ENCODE peak calls at places on chromosomes 2 and 18, in five cellular contexts. One of them, this sample, is unnamed.
A peak's percentile ranks its signal among the peaks of the same experiment; 100 is the strongest.

GRCh38 chr2:11466307-11467125 is 555 bp upstream of the E2F6 start:
- DNase-seq in thoracic aorta: no peak
- DNase-seq in HFF-Myc: no peak
- DNase-seq in cardiac muscle cell: no peak
- DNase-seq in hepatocyte: no peak
- DNase-seq in this sample: no peak

GRCh38 chr18:74378179-74378682 is 62.6 kb downstream of the C18orf63 start:
- DNase-seq in thoracic aorta: no peak
- DNase-seq in HFF-Myc: peak; percentile 14
- DNase-seq in cardiac muscle cell: no peak
- DNase-seq in hepatocyte: no peak
- DNase-seq in this sample: no peak

GRCh38 chr2:176096243-176096985 is 3.2 kb upstream of the HOXD12 start:
- DNase-seq in thoracic aorta: no peak
- DNase-seq in HFF-Myc: no peak
- DNase-seq in cardiac muscle cell: no peak
- DNase-seq in hepatocyte: no peak
- DNase-seq in this sample: no peak

GRCh38 chr2:74552914-74553811 is 579 bp downstream of the LOXL3 start:
- DNase-seq in thoracic aorta: no peak
- DNase-seq in HFF-Myc: no peak
- DNase-seq in cardiac muscle cell: peak; percentile 76
- DNase-seq in hepatocyte: peak; percentile 36
- DNase-seq in this sample: no peak

GRCh38 chr2:48205137-48205798 is 299.0 kb upstream of the FBXO11 start:
- DNase-seq in thoracic aorta: no peak
- DNase-seq in HFF-Myc: no peak
- DNase-seq in cardiac muscle cell: no peak
- DNase-seq in hepatocyte: no peak
- DNase-seq in this sample: no peak

GRCh38 chr18:76791642-76792041 is 30.7 kb upstream of the ZNF236 start:
- DNase-seq in thoracic aorta: no peak
- DNase-seq in HFF-Myc: no peak
- DNase-seq in cardiac muscle cell: no peak
- DNase-seq in hepatocyte: no peak
- DNase-seq in this sample: no peak

GRCh38 chr2:36271266-36271665 is 84.3 kb upstream of the CRIM1 start:
- DNase-seq in thoracic aorta: no peak
- DNase-seq in HFF-Myc: no peak
- DNase-seq in cardiac muscle cell: no peak
- DNase-seq in hepatocyte: no peak
- DNase-seq in this sample: no peak

GRCh38 chr18:9413586-9413985 is 61.7 kb upstream of the RALBP1 start:
- DNase-seq in thoracic aorta: no peak
- DNase-seq in HFF-Myc: peak; percentile 14
- DNase-seq in cardiac muscle cell: no peak
- DNase-seq in hepatocyte: no peak
- DNase-seq in this sample: no peak

GRCh38 chr2:68031546-68032160 is 31.2 kb downstream of the C1D start:
- DNase-seq in thoracic aorta: no peak
- DNase-seq in HFF-Myc: peak; percentile 60
- DNase-seq in cardiac muscle cell: peak; percentile 60
- DNase-seq in hepatocyte: peak; percentile 63
- DNase-seq in this sample: peak; percentile 10

GRCh38 chr2:57330447-57330846 is 716.2 kb upstream of the VRK2 start:
- DNase-seq in thoracic aorta: no peak
- DNase-seq in HFF-Myc: no peak
- DNase-seq in cardiac muscle cell: peak; percentile 7
- DNase-seq in hepatocyte: no peak
- DNase-seq in this sample: no peak

GRCh38 chr2:58893645-58894336 is 652.7 kb upstream of the FANCL start:
- DNase-seq in thoracic aorta: no peak
- DNase-seq in HFF-Myc: no peak
- DNase-seq in cardiac muscle cell: no peak
- DNase-seq in hepatocyte: no peak
- DNase-seq in this sample: no peak

GRCh38 chr2:239278941-239279365 is 121.9 kb downstream of the HDAC4 start:
- DNase-seq in thoracic aorta: no peak
- DNase-seq in HFF-Myc: no peak
- DNase-seq in cardiac muscle cell: no peak
- DNase-seq in hepatocyte: no peak
- DNase-seq in this sample: no peak

GRCh38 chr18:37565138-37565984 is at the start of gene CELF4:
- DNase-seq in thoracic aorta: no peak
- DNase-seq in HFF-Myc: no peak
- DNase-seq in cardiac muscle cell: peak; percentile 42
- DNase-seq in hepatocyte: peak; percentile 38
- DNase-seq in this sample: no peak

GRCh38 chr18:12076424-12077140 is 17.1 kb upstream of the ANKRD62 start:
- DNase-seq in thoracic aorta: no peak
- DNase-seq in HFF-Myc: no peak
- DNase-seq in cardiac muscle cell: peak; percentile 74
- DNase-seq in hepatocyte: peak; percentile 80
- DNase-seq in this sample: no peak

GRCh38 chr2:24400207-24400907 is 40.0 kb upstream of the ITSN2 start:
- DNase-seq in thoracic aorta: no peak
- DNase-seq in HFF-Myc: no peak
- DNase-seq in cardiac muscle cell: no peak
- DNase-seq in hepatocyte: peak; percentile 14
- DNase-seq in this sample: no peak

GRCh38 chr2:239160226-239161143 is 240.3 kb downstream of the HDAC4 start:
- DNase-seq in thoracic aorta: no peak
- DNase-seq in HFF-Myc: no peak
- DNase-seq in cardiac muscle cell: no peak
- DNase-seq in hepatocyte: no peak
- DNase-seq in this sample: no peak

GRCh38 chr2:152961376-152961775 is 243.0 kb downstream of the ARL6IP6 start:
- DNase-seq in thoracic aorta: no peak
- DNase-seq in HFF-Myc: no peak
- DNase-seq in cardiac muscle cell: no peak
- DNase-seq in hepatocyte: no peak
- DNase-seq in this sample: no peak

GRCh38 chr2:12257476-12257875 is 459.3 kb upstream of the TRIB2 start:
- DNase-seq in thoracic aorta: no peak
- DNase-seq in HFF-Myc: no peak
- DNase-seq in cardiac muscle cell: no peak
- DNase-seq in hepatocyte: no peak
- DNase-seq in this sample: no peak

GRCh38 chr2:69701100-69701945 is 40.6 kb upstream of the ANXA4 start:
- DNase-seq in thoracic aorta: no peak
- DNase-seq in HFF-Myc: no peak
- DNase-seq in cardiac muscle cell: no peak
- DNase-seq in hepatocyte: no peak
- DNase-seq in this sample: no peak

GRCh38 chr2:72846171-72847095 is 20.6 kb upstream of the EXOC6B start:
- DNase-seq in thoracic aorta: no peak
- DNase-seq in HFF-Myc: no peak
- DNase-seq in cardiac muscle cell: peak; percentile 11
- DNase-seq in hepatocyte: no peak
- DNase-seq in this sample: no peak

GRCh38 chr2:166765141-166765540 is 123.1 kb upstream of the XIRP2 start:
- DNase-seq in thoracic aorta: no peak
- DNase-seq in HFF-Myc: no peak
- DNase-seq in cardiac muscle cell: no peak
- DNase-seq in hepatocyte: no peak
- DNase-seq in this sample: no peak

GRCh38 chr2:98280376-98281102 is 65.7 kb upstream of the CNGA3 start:
- DNase-seq in thoracic aorta: no peak
- DNase-seq in HFF-Myc: no peak
- DNase-seq in cardiac muscle cell: no peak
- DNase-seq in hepatocyte: peak; percentile 71
- DNase-seq in this sample: no peak

GRCh38 chr18:74060511-74061028 is 87.1 kb downstream of the FBXO15 start:
- DNase-seq in thoracic aorta: no peak
- DNase-seq in HFF-Myc: no peak
- DNase-seq in cardiac muscle cell: no peak
- DNase-seq in hepatocyte: no peak
- DNase-seq in this sample: no peak

GRCh38 chr2:28202718-28203117 is 189.9 kb upstream of the FOSL2 start:
- DNase-seq in thoracic aorta: no peak
- DNase-seq in HFF-Myc: no peak
- DNase-seq in cardiac muscle cell: no peak
- DNase-seq in hepatocyte: no peak
- DNase-seq in this sample: no peak

GRCh38 chr2:109388018-109388417 is 225.7 kb downstream of the SEPTIN10 start:
- DNase-seq in thoracic aorta: no peak
- DNase-seq in HFF-Myc: no peak
- DNase-seq in cardiac muscle cell: no peak
- DNase-seq in hepatocyte: no peak
- DNase-seq in this sample: no peak

GRCh38 chr2:100780203-100781008 is 39.5 kb upstream of the NPAS2 start:
- DNase-seq in thoracic aorta: no peak
- DNase-seq in HFF-Myc: no peak
- DNase-seq in cardiac muscle cell: no peak
- DNase-seq in hepatocyte: peak; percentile 62
- DNase-seq in this sample: no peak

GRCh38 chr2:196601430-196602306 is 37.8 kb upstream of the CCDC150 start:
- DNase-seq in thoracic aorta: peak; percentile 59
- DNase-seq in HFF-Myc: peak; percentile 73
- DNase-seq in cardiac muscle cell: peak; percentile 39
- DNase-seq in hepatocyte: peak; percentile 44
- DNase-seq in this sample: peak; percentile 92

GRCh38 chr2:128028668-128029054 is 802 bp upstream of the SAP130 start:
- DNase-seq in thoracic aorta: no peak
- DNase-seq in HFF-Myc: no peak
- DNase-seq in cardiac muscle cell: no peak
- DNase-seq in hepatocyte: no peak
- DNase-seq in this sample: no peak

GRCh38 chr18:60389314-60389713 is 16.7 kb upstream of the MC4R start:
- DNase-seq in thoracic aorta: no peak
- DNase-seq in HFF-Myc: no peak
- DNase-seq in cardiac muscle cell: no peak
- DNase-seq in hepatocyte: no peak
- DNase-seq in this sample: no peak

GRCh38 chr2:108612153-108612513 is 77.9 kb downstream of the LIMS1 start:
- DNase-seq in thoracic aorta: no peak
- DNase-seq in HFF-Myc: no peak
- DNase-seq in cardiac muscle cell: no peak
- DNase-seq in hepatocyte: no peak
- DNase-seq in this sample: no peak

GRCh38 chr2:77064324-77064723 is 457.9 kb downstream of the LRRTM4 start:
- DNase-seq in thoracic aorta: no peak
- DNase-seq in HFF-Myc: no peak
- DNase-seq in cardiac muscle cell: no peak
- DNase-seq in hepatocyte: no peak
- DNase-seq in this sample: no peak

GRCh38 chr2:240419723-240420122 is 15.7 kb upstream of the GPC1 start:
- DNase-seq in thoracic aorta: no peak
- DNase-seq in HFF-Myc: no peak
- DNase-seq in cardiac muscle cell: no peak
- DNase-seq in hepatocyte: no peak
- DNase-seq in this sample: no peak

GRCh38 chr18:68104036-68104435 is 587.5 kb upstream of the DSEL start:
- DNase-seq in thoracic aorta: no peak
- DNase-seq in HFF-Myc: no peak
- DNase-seq in cardiac muscle cell: no peak
- DNase-seq in hepatocyte: no peak
- DNase-seq in this sample: no peak

GRCh38 chr2:203492965-203493364 is 42.1 kb downstream of the RAPH1 start:
- DNase-seq in thoracic aorta: no peak
- DNase-seq in HFF-Myc: no peak
- DNase-seq in cardiac muscle cell: no peak
- DNase-seq in hepatocyte: no peak
- DNase-seq in this sample: no peak

GRCh38 chr2:152387046-152387445 is 52.1 kb downstream of the FMNL2 start:
- DNase-seq in thoracic aorta: no peak
- DNase-seq in HFF-Myc: no peak
- DNase-seq in cardiac muscle cell: no peak
- DNase-seq in hepatocyte: no peak
- DNase-seq in this sample: no peak

GRCh38 chr2:95347681-95348608 is 50.8 kb downstream of the KCNIP3 start:
- DNase-seq in thoracic aorta: no peak
- DNase-seq in HFF-Myc: no peak
- DNase-seq in cardiac muscle cell: no peak
- DNase-seq in hepatocyte: no peak
- DNase-seq in this sample: no peak

GRCh38 chr2:63849381-63850203 is 7.9 kb downstream of the UGP2 start:
- DNase-seq in thoracic aorta: no peak
- DNase-seq in HFF-Myc: no peak
- DNase-seq in cardiac muscle cell: no peak
- DNase-seq in hepatocyte: no peak
- DNase-seq in this sample: no peak

GRCh38 chr18:79797518-79798345 is at the start of gene KCNG2:
- DNase-seq in thoracic aorta: no peak
- DNase-seq in HFF-Myc: no peak
- DNase-seq in cardiac muscle cell: peak; percentile 63
- DNase-seq in hepatocyte: peak; percentile 58
- DNase-seq in this sample: no peak
- H3K4me3 ChIP-seq in thoracic aorta: peak within 1 kb of the TSS; percentile 48
- H3K4me3 ChIP-seq in HFF-Myc: no peak within 1 kb of the TSS
- H3K4me3 ChIP-seq in cardiac muscle cell: peak within 1 kb of the TSS; percentile 33
- H3K4me3 ChIP-seq in hepatocyte: peak within 1 kb of the TSS; percentile 39
- H3K4me3 ChIP-seq in this sample: no peak within 1 kb of the TSS

GRCh38 chr2:20676353-20677215 is 9.6 kb downstream of the GDF7 start:
- DNase-seq in thoracic aorta: no peak
- DNase-seq in HFF-Myc: no peak
- DNase-seq in cardiac muscle cell: no peak
- DNase-seq in hepatocyte: peak; percentile 82
- DNase-seq in this sample: no peak
- TF ChIP-seq CTCF in thoracic aorta: no peak
- TF ChIP-seq CTCF in HFF-Myc: no peak
- TF ChIP-seq CTCF in cardiac muscle cell: no peak
- TF ChIP-seq CTCF in hepatocyte: peak; percentile 45
- TF ChIP-seq CTCF in this sample: no peak

GRCh38 chr2:38260972-38261371 is 116.1 kb downstream of the ATL2 start:
- DNase-seq in thoracic aorta: no peak
- DNase-seq in HFF-Myc: no peak
- DNase-seq in cardiac muscle cell: no peak
- DNase-seq in hepatocyte: no peak
- DNase-seq in this sample: no peak
- H3K4me3 ChIP-seq in thoracic aorta: peak overlapping the region; percentile 67
- H3K4me3 ChIP-seq in HFF-Myc: no peak overlapping the region
- H3K4me3 ChIP-seq in cardiac muscle cell: no peak overlapping the region
- H3K4me3 ChIP-seq in hepatocyte: no peak overlapping the region
- H3K4me3 ChIP-seq in this sample: no peak overlapping the region

GRCh38 chr2:126749537-126749936 is 93.6 kb downstream of the GYPC start:
- DNase-seq in thoracic aorta: no peak
- DNase-seq in HFF-Myc: no peak
- DNase-seq in cardiac muscle cell: peak; percentile 10
- DNase-seq in hepatocyte: no peak
- DNase-seq in this sample: no peak
- TF ChIP-seq CTCF in thoracic aorta: no peak
- TF ChIP-seq CTCF in HFF-Myc: peak; percentile 11
- TF ChIP-seq CTCF in cardiac muscle cell: no peak
- TF ChIP-seq CTCF in hepatocyte: no peak
- TF ChIP-seq CTCF in this sample: peak; percentile 15

This sample was measured in AG09309.